ENCODE peak calls at places on chromosomes 3 and 15, in eight cellular contexts. P, C, T, O, Y, G, V and X are unnamed samples.

GRCh38 chr15:78956937-78957336 is 12.1 kb upstream of the CTSH start:
- DNase-seq in P (no peak), C (no peak), T (no peak), O (no peak), Y (no peak), G (no peak), V (no peak), X (no peak)

GRCh38 chr15:76987896-76988860 is 6.7 kb upstream of the PSTPIP1 start:
- DNase-seq in P (no peak), C (no peak), T (no peak), O (no peak), Y (peak; percentile 91), G (no peak), V (no peak), X (no peak)

GRCh38 chr3:167723872-167724271 is 10.8 kb downstream of the PDCD10 start:
- DNase-seq in P (no peak), C (no peak), T (no peak), O (no peak), Y (no peak), G (no peak), V (no peak), X (no peak)

GRCh38 chr3:126102530-126102951 is 18.6 kb upstream of the SLC41A3 start:
- DNase-seq in P (no peak), C (no peak), T (no peak), O (no peak), Y (peak; percentile 82), G (peak; percentile 43), V (no peak), X (no peak)

GRCh38 chr15:90647326-90647725 is 69.8 kb upstream of the BLM start:
- DNase-seq in P (no peak), C (no peak), T (no peak), O (no peak), Y (peak; percentile 19), G (no peak), V (no peak), X (no peak)

GRCh38 chr3:31533169-31533870 is 595 bp downstream of the STT3B start:
- DNase-seq in P (peak; percentile 56), C (no peak), T (peak; percentile 55), O (peak; percentile 79), Y (peak; percentile 87), G (peak; percentile 58), V (peak; percentile 22), X (peak; percentile 24)

GRCh38 chr3:143337387-143337786 is 217.8 kb downstream of the CHST2 start:
- DNase-seq in P (no peak), C (no peak), T (no peak), O (no peak), Y (no peak), G (peak; percentile 45), V (no peak), X (no peak)

GRCh38 chr15:88470625-88471372 is 3.3 kb downstream of the MRPS11 start:
- DNase-seq in P (no peak), C (no peak), T (no peak), O (no peak), Y (no peak), G (no peak), V (no peak), X (no peak)

GRCh38 chr3:30294241-30294667 is 312.1 kb upstream of the TGFBR2 start:
- DNase-seq in P (no peak), C (no peak), T (no peak), O (no peak), Y (no peak), G (peak; percentile 58), V (peak; percentile 27), X (no peak)

GRCh38 chr15:25947336-25948080 is 84.4 kb upstream of the ATP10A start:
- DNase-seq in P (no peak), C (no peak), T (peak; percentile 40), O (no peak), Y (no peak), G (peak; percentile 14), V (no peak), X (peak; percentile 15)

GRCh38 chr15:101538996-101539395 is 49.5 kb upstream of the PCSK6 start:
- DNase-seq in P (no peak), C (no peak), T (no peak), O (no peak), Y (no peak), G (no peak), V (no peak), X (no peak)

GRCh38 chr15:58179206-58179605 is 41.0 kb downstream of the AQP9 start:
- DNase-seq in P (no peak), C (no peak), T (peak; percentile 22), O (no peak), Y (no peak), G (peak; percentile 13), V (peak; percentile 18), X (no peak)

GRCh38 chr15:99487337-99487730 is 78.5 kb upstream of the MEF2A start:
- DNase-seq in P (no peak), C (no peak), T (no peak), O (no peak), Y (no peak), G (no peak), V (no peak), X (no peak)

GRCh38 chr15:81000626-81001179 is at the start of gene TLNRD1:
- DNase-seq in P (peak; percentile 70), C (peak; percentile 67), T (peak; percentile 93), O (peak; percentile 85), Y (peak; percentile 97), G (peak; percentile 98), V (peak; percentile 94), X (peak; percentile 93)

GRCh38 chr3:20103731-20104130 is 63.5 kb downstream of the KAT2B start:
- DNase-seq in P (no peak), C (no peak), T (no peak), O (no peak), Y (no peak), G (no peak), V (no peak), X (no peak)

GRCh38 chr3:126124148-126124868 is 40.4 kb upstream of the SLC41A3 start:
- DNase-seq in P (no peak), C (no peak), T (peak; percentile 22), O (peak; percentile 12), Y (peak; percentile 72), G (no peak), V (no peak), X (no peak)

GRCh38 chr3:149443545-149443912 is 31.0 kb upstream of the TM4SF4 start:
- DNase-seq in P (no peak), C (no peak), T (no peak), O (no peak), Y (no peak), G (no peak), V (no peak), X (no peak)